ENCODE peak calls at places on chromosomes 5 and 9, in four cellular contexts. One of them, this sample, is unnamed.

GRCh38 chr5:107680099-107680498 is 9.4 kb upstream of the EFNA5 start:
- DNase-seq in neural crest cell: no peak
- DNase-seq in GM13976: no peak
- DNase-seq in GM23338: no peak
- DNase-seq in this sample: no peak

GRCh38 chr5:134242146-134242545 is 16.3 kb upstream of the PPP2CA start:
- DNase-seq in neural crest cell: no peak
- DNase-seq in GM13976: no peak
- DNase-seq in GM23338: no peak
- DNase-seq in this sample: no peak

GRCh38 chr5:83475540-83476469 is 4.3 kb downstream of the VCAN start:
- DNase-seq in neural crest cell: no peak
- DNase-seq in GM13976: no peak
- DNase-seq in GM23338: peak; percentile 65
- DNase-seq in this sample: no peak

GRCh38 chr5:91146905-91147600 is 236.1 kb downstream of the ARRDC3 start:
- DNase-seq in neural crest cell: no peak
- DNase-seq in GM13976: no peak
- DNase-seq in GM23338: no peak
- DNase-seq in this sample: no peak

GRCh38 chr5:44719856-44720255 is 88.9 kb upstream of the MRPS30 start:
- DNase-seq in neural crest cell: no peak
- DNase-seq in GM13976: no peak
- DNase-seq in GM23338: no peak
- DNase-seq in this sample: no peak

GRCh38 chr9:104091708-104092107 is 2.4 kb upstream of the SMC2 start:
- DNase-seq in neural crest cell: no peak
- DNase-seq in GM13976: peak; percentile 27
- DNase-seq in GM23338: peak; percentile 2
- DNase-seq in this sample: no peak

GRCh38 chr5:5523066-5523505 is 100.6 kb downstream of the ICE1 start:
- DNase-seq in neural crest cell: no peak
- DNase-seq in GM13976: peak; percentile 47
- DNase-seq in GM23338: peak; percentile 34
- DNase-seq in this sample: no peak

GRCh38 chr9:79489241-79490000 is 82.3 kb upstream of the TLE4 start:
- DNase-seq in neural crest cell: no peak
- DNase-seq in GM13976: no peak
- DNase-seq in GM23338: peak; percentile 7
- DNase-seq in this sample: no peak

GRCh38 chr5:65672787-65673186 is 48.0 kb downstream of the SHLD3 start:
- DNase-seq in neural crest cell: no peak
- DNase-seq in GM13976: no peak
- DNase-seq in GM23338: no peak
- DNase-seq in this sample: no peak

GRCh38 chr9:137764981-137765380 is 112.6 kb upstream of the CACNA1B start:
- DNase-seq in neural crest cell: no peak
- DNase-seq in GM13976: no peak
- DNase-seq in GM23338: no peak
- DNase-seq in this sample: no peak

GRCh38 chr5:55572011-55572410 is 37.2 kb upstream of the PLPP1 start:
- DNase-seq in neural crest cell: no peak
- DNase-seq in GM13976: no peak
- DNase-seq in GM23338: no peak
- DNase-seq in this sample: no peak

GRCh38 chr5:36478646-36479307 is 127.6 kb upstream of the SLC1A3 start:
- DNase-seq in neural crest cell: no peak
- DNase-seq in GM13976: no peak
- DNase-seq in GM23338: no peak
- DNase-seq in this sample: no peak

GRCh38 chr9:20200900-20201495 is 412.2 kb upstream of the SLC24A2 start:
- DNase-seq in neural crest cell: no peak
- DNase-seq in GM13976: no peak
- DNase-seq in GM23338: no peak
- DNase-seq in this sample: no peak

GRCh38 chr9:122372856-122373845 is 2.3 kb downstream of the PTGS1 start:
- DNase-seq in neural crest cell: no peak
- DNase-seq in GM13976: no peak
- DNase-seq in GM23338: peak; percentile 30
- DNase-seq in this sample: no peak

GRCh38 chr5:178988436-178989220 is 6.5 kb downstream of the GRM6 start:
- DNase-seq in neural crest cell: no peak
- DNase-seq in GM13976: no peak
- DNase-seq in GM23338: no peak
- DNase-seq in this sample: no peak

GRCh38 chr5:113526421-113526820 is 12.9 kb downstream of the YTHDC2 start:
- DNase-seq in neural crest cell: no peak
- DNase-seq in GM13976: no peak
- DNase-seq in GM23338: peak; percentile 57
- DNase-seq in this sample: no peak

GRCh38 chr5:101897914-101898313 is 398.2 kb downstream of the SLCO4C1 start:
- DNase-seq in neural crest cell: no peak
- DNase-seq in GM13976: no peak
- DNase-seq in GM23338: peak; percentile 53
- DNase-seq in this sample: no peak

GRCh38 chr9:133876836-133877235 is 115.3 kb downstream of the VAV2 start:
- DNase-seq in neural crest cell: no peak
- DNase-seq in GM13976: no peak
- DNase-seq in GM23338: no peak
- DNase-seq in this sample: no peak

GRCh38 chr9:133877327-133877726 is 114.8 kb downstream of the VAV2 start:
- DNase-seq in neural crest cell: no peak
- DNase-seq in GM13976: no peak
- DNase-seq in GM23338: no peak
- DNase-seq in this sample: no peak

GRCh38 chr9:133875131-133875530 is 117.0 kb downstream of the VAV2 start:
- DNase-seq in neural crest cell: no peak
- DNase-seq in GM13976: no peak
- DNase-seq in GM23338: no peak
- DNase-seq in this sample: no peak

GRCh38 chr9:133874659-133875058 is 117.5 kb downstream of the VAV2 start:
- DNase-seq in neural crest cell: no peak
- DNase-seq in GM13976: no peak
- DNase-seq in GM23338: no peak
- DNase-seq in this sample: no peak

DNA sequence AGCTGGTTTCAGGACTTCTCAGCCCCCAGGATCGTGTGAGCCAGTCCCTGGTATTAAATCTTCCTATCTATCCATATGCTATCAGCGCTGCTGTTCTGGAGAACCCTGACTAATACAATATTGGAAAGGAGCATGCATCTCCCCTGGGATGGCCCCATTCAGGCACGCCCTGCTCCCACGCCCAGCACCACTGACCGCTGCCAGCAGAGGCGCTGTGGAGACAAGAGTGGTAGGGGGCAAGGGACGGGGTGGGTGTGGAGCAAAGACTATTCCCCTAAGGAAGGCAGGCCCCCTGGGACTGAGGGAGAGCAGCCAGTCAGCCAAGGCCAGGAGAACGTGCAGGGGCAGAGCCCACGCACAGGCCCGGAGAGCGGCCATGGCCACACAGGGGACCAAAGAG is 116.0 kb downstream of the VAV2 start:
- DNase-seq in neural crest cell: peak; percentile 40
- DNase-seq in GM13976: no peak
- DNase-seq in GM23338: peak; percentile 76
- DNase-seq in this sample: peak; percentile 67
- TF ChIP-seq CTCF in neural crest cell: peak; percentile 52
- TF ChIP-seq CTCF in GM13976: no peak
- TF ChIP-seq CTCF in GM23338: peak; percentile 80
- TF ChIP-seq CTCF in this sample: peak; percentile 61

GRCh38 chr5:157324237-157324636 is 58.3 kb downstream of the CYFIP2 start:
- DNase-seq in neural crest cell: no peak
- DNase-seq in GM13976: no peak
- DNase-seq in GM23338: peak; percentile 64
- DNase-seq in this sample: peak; percentile 30
- TF ChIP-seq CTCF in neural crest cell: peak; percentile 48
- TF ChIP-seq CTCF in GM13976: peak; percentile 12
- TF ChIP-seq CTCF in GM23338: peak; percentile 76
- TF ChIP-seq CTCF in this sample: peak; percentile 33

GRCh38 chr5:18281947-18282557 is 647.8 kb downstream of the TAF11L14 start:
- DNase-seq in neural crest cell: no peak
- DNase-seq in GM13976: peak; percentile 13
- DNase-seq in GM23338: peak; percentile 32
- DNase-seq in this sample: no peak
- TF ChIP-seq CTCF in neural crest cell: peak; percentile 74
- TF ChIP-seq CTCF in GM13976: no peak
- TF ChIP-seq CTCF in GM23338: peak; percentile 52
- TF ChIP-seq CTCF in this sample: peak; percentile 36

DNA sequence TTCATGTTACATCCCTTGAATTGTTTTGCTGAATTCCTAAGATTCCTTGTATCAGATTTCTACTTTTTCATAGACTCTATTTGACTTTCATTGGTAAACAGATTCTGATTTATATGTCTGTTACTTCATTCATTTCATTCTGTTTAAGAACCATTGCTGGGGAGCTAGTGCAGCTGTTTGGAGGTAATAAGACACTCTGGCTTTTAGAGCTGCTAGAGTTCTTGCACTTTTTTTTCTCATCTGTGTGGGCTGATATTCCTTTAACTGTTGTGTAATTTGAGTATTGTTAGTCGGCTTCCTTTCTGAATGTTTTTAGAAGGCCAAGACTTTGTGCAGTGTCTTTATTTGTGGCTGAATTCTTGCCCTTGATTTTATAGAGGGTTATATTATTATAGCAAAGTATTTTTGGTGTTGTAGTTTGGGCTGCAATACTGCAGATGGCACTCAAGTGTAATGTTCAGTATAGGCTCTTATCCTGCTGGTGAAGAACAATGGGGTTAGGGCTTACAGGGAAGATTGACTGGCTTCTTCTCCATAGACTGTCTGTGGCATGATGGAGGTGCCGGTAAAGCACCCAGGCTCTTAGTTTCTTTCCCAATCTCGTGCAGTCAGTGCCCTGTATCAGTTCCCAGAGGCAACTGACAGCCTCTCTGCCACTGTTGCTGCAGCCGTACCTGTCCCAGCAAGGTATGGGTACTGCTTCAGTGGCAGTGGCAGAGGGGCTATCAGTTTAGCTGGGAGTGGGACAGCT is 162.2 kb downstream of the OXCT1 start:
- DNase-seq in neural crest cell: no peak
- DNase-seq in GM13976: peak; percentile 32
- DNase-seq in GM23338: peak; percentile 78
- DNase-seq in this sample: peak; percentile 9
- TF ChIP-seq CTCF in neural crest cell: peak; percentile 51
- TF ChIP-seq CTCF in GM13976: peak; percentile 55
- TF ChIP-seq CTCF in GM23338: peak; percentile 70
- TF ChIP-seq CTCF in this sample: no peak

GRCh38 chr5:64040496-64040895 is 78.3 kb upstream of the HTR1A start:
- DNase-seq in neural crest cell: no peak
- DNase-seq in GM13976: no peak
- DNase-seq in GM23338: no peak
- DNase-seq in this sample: no peak
- TF ChIP-seq CTCF in neural crest cell: no peak
- TF ChIP-seq CTCF in GM13976: no peak
- TF ChIP-seq CTCF in GM23338: no peak
- TF ChIP-seq CTCF in this sample: no peak

GRCh38 chr9:131276107-131276888 is at the start of gene FAM78A:
- DNase-seq in neural crest cell: no peak
- DNase-seq in GM13976: peak; percentile 65
- DNase-seq in GM23338: peak; percentile 69
- DNase-seq in this sample: peak; percentile 45
- TF ChIP-seq CTCF in neural crest cell: no peak
- TF ChIP-seq CTCF in GM13976: no peak
- TF ChIP-seq CTCF in GM23338: no peak
- TF ChIP-seq CTCF in this sample: no peak

DNA sequence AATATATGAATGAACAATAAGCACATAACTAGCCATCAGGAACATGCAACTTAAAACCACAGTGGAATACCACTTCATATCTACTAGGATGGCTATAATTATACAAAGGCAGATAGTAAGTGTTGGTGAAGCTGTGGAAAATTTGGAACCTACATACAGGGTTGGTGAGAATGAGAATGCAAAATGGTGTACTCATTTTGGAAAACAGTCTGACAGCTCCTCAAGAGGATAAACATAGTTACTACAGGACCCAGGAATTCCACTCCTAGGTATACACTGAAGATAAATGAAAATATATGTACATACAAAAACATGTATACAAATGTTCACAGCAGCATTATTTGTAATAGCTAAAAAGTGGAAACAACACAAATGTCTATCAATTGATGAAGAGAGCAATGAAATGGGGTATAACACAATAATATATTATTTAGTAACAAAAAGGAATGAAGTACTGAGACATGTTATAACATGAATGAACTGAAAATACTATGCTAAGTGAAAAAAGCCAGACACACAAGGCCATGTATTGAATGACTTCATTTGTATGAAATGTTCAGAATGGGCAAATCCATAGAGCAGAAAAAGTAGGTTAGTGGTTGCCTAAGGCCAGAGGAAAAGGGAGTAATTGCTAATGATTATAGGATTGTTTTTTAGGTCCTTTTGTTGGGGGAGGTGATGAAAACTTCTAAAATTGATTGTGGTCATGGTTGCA is 31.2 kb upstream of the CDK5RAP2 start:
- DNase-seq in neural crest cell: no peak
- DNase-seq in GM13976: no peak
- DNase-seq in GM23338: peak; percentile 40
- DNase-seq in this sample: no peak
- TF ChIP-seq CTCF in neural crest cell: peak; percentile 52
- TF ChIP-seq CTCF in GM13976: no peak
- TF ChIP-seq CTCF in GM23338: peak; percentile 14
- TF ChIP-seq CTCF in this sample: peak; percentile 55

DNA sequence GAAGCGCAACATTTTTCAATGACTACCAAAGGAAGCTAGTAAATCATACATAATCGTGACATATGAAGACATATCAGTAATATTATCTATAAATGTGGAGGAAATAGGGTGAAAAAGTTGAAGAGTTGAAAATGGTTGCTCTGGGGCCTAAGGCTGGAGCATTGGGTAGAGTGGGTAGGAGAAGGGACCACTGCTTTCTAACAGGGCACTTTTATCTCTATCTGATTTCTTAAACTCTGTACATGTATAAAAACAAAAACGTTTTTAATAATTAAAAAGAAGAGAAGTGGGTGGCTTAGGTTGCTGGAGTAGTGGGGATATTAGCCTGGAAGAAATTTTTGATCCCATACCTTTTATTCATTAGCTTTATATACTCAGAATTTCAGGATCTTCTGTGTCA is 44.2 kb upstream of the ITGA1 start:
- DNase-seq in neural crest cell: no peak
- DNase-seq in GM13976: no peak
- DNase-seq in GM23338: no peak
- DNase-seq in this sample: no peak
- TF ChIP-seq CTCF in neural crest cell: no peak
- TF ChIP-seq CTCF in GM13976: no peak
- TF ChIP-seq CTCF in GM23338: no peak
- TF ChIP-seq CTCF in this sample: no peak

GRCh38 chr5:109819878-109820277 is 130.2 kb downstream of the MAN2A1 start:
- DNase-seq in neural crest cell: no peak
- DNase-seq in GM13976: no peak
- DNase-seq in GM23338: peak; percentile 34
- DNase-seq in this sample: no peak
- TF ChIP-seq CTCF in neural crest cell: no peak
- TF ChIP-seq CTCF in GM13976: no peak
- TF ChIP-seq CTCF in GM23338: peak; percentile 66
- TF ChIP-seq CTCF in this sample: peak; percentile 19

This sample was measured in endothelial cell.